ENCODE peak calls at places on chromosomes 1 and 21, in eight cellular contexts. Z is fibroblast of pulmonary artery; D is ovary; P is left ventricle myocardium inferior; W is HAP-1; I is colonic mucosa; M is CD8-positive, alpha-beta T cell; K is trophoblast cell. S is an unnamed sample.

GRCh38 chr1:228000416-228000815 is 6.4 kb upstream of the WNT3A start:
- DNase-seq in W (no peak), Z (no peak), P (no peak), M (peak), D (no peak), K (no peak), I (no peak), S (no peak)

GRCh38 chr21:28776251-28776650 is 216.4 kb downstream of the LTN1 start:
- DNase-seq in Z (peak), D (no peak), K (no peak), M (no peak), W (no peak), P (no peak), I (no peak), S (peak)

GRCh38 chr1:234230414-234230862 is 142.8 kb upstream of the COA6 start:
- DNase-seq in P (no peak), W (no peak), D (no peak), M (no peak), I (no peak), Z (no peak), K (no peak), S (no peak)

GRCh38 chr1:95042286-95042685 is 30.5 kb downstream of the ALG14 start:
- DNase-seq in P (no peak), Z (peak), K (no peak), I (no peak), D (peak), W (no peak), M (no peak), S (peak)

GRCh38 chr1:221881805-221882581 is 140.1 kb upstream of the DUSP10 start:
- DNase-seq in I (no peak), M (no peak), D (no peak), P (no peak), W (no peak), Z (no peak), K (no peak), S (peak)

GRCh38 chr1:233256191-233256590 is 39.3 kb downstream of the PCNX2 start:
- DNase-seq in P (no peak), D (no peak), K (no peak), M (no peak), Z (no peak), I (no peak), W (no peak), S (peak)

GRCh38 chr1:53080769-53081168 is 18.8 kb downstream of the PODN start:
- DNase-seq in W (no peak), M (no peak), Z (no peak), P (no peak), K (no peak), D (no peak), I (no peak), S (no peak)

GRCh38 chr1:82836246-82836645 is 1035.5 kb downstream of the ADGRL2 start:
- DNase-seq in P (no peak), I (no peak), Z (no peak), M (no peak), W (no peak), K (no peak), D (no peak), S (no peak)

GRCh38 chr1:94143173-94143808 is 22.3 kb upstream of the ABCA4 start:
- DNase-seq in W (no peak), D (no peak), M (no peak), P (no peak), K (no peak), Z (peak), I (no peak), S (peak)

GRCh38 chr1:167460836-167461235 is 57.5 kb downstream of the CD247 start:
- DNase-seq in M (no peak), P (no peak), K (no peak), Z (no peak), W (no peak), I (no peak), D (peak), S (no peak)

GRCh38 chr1:202023033-202023433 is 12.6 kb downstream of the ELF3 start:
- DNase-seq in Z (no peak), P (no peak), M (no peak), K (peak), W (no peak), D (no peak), I (peak), S (no peak)

GRCh38 chr1:38527373-38527966 is 332.1 kb downstream of the RRAGC start:
- DNase-seq in Z (no peak), D (no peak), W (no peak), M (peak), K (peak), P (no peak), I (peak), S (no peak)

GRCh38 chr1:17913326-17914115 is 158.4 kb downstream of the ACTL8 start:
- DNase-seq in Z (no peak), P (no peak), M (no peak), D (no peak), W (no peak), I (no peak), K (no peak), S (no peak)

GRCh38 chr1:210878564-210878963 is 255.4 kb downstream of the KCNH1 start:
- DNase-seq in K (no peak), Z (no peak), P (no peak), D (no peak), I (no peak), M (no peak), W (no peak), S (no peak)

GRCh38 chr1:52659851-52660596 is 27.1 kb downstream of the SHISAL2A start:
- DNase-seq in D (no peak), W (no peak), P (no peak), M (no peak), K (no peak), I (no peak), Z (no peak), S (no peak)

GRCh38 chr1:221263831-221264767 is 384.9 kb downstream of the HLX start:
- DNase-seq in P (no peak), Z (peak), I (peak), M (peak), K (peak), D (no peak), W (peak), S (peak)

GRCh38 chr1:26666855-26667254 is 29.0 kb upstream of the ARID1A start:
- DNase-seq in K (no peak), W (no peak), P (no peak), I (no peak), M (no peak), Z (peak), D (no peak), S (no peak)

GRCh38 chr1:223421025-223421424 is 27.8 kb downstream of the CCDC185 start:
- DNase-seq in W (no peak), Z (no peak), M (no peak), K (no peak), P (no peak), I (no peak), D (no peak), S (no peak)

GRCh38 chr1:223419115-223419514 is 25.9 kb downstream of the CCDC185 start:
- DNase-seq in W (no peak), P (no peak), I (no peak), D (no peak), M (no peak), K (no peak), Z (no peak), S (no peak)

GRCh38 chr1:223417903-223418663 is 24.9 kb downstream of the CCDC185 start:
- DNase-seq in K (no peak), W (no peak), P (no peak), Z (no peak), I (no peak), D (no peak), M (no peak), S (no peak)

GRCh38 chr1:223419561-223419960 is 26.3 kb downstream of the CCDC185 start:
- DNase-seq in K (no peak), D (no peak), W (no peak), P (no peak), Z (no peak), M (no peak), I (no peak), S (no peak)

DNA sequence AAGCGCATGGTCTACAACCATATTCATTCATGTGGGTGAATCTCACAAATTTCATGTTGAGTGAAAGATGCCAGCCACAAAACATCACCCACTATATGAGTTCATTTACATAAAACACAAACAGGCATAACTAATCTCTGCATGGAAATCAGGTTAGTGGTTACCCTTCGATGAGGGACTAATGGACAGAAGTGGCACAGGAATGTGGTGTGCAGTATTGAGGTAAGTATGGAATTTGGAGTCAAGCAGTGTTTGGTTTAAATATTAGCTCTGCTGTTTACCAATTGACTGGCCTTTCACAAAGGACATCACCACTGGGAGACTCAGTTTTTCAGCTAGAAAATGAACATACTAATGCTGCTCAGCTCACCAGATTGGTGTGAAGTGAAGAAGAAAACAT is 24.2 kb downstream of the CCDC185 start:
- DNase-seq in Z (no peak), I (no peak), D (no peak), W (no peak), M (no peak), P (no peak), K (no peak), S (peak)
- H3K4me3 ChIP-seq in Z (no peak), I (no peak), D (no peak), W (no peak), M (no peak), P (no peak), K (no peak), S (no peak)

GRCh38 chr1:231985624-231986023 is 359.0 kb downstream of the DISC1 start:
- DNase-seq in Z (no peak), M (no peak), P (no peak), W (no peak), K (no peak), I (no peak), D (no peak), S (no peak)
- H3K4me3 ChIP-seq in Z (no peak), M (no peak), P (no peak), W (no peak), K (no peak), I (no peak), D (no peak), S (no peak)

DNA sequence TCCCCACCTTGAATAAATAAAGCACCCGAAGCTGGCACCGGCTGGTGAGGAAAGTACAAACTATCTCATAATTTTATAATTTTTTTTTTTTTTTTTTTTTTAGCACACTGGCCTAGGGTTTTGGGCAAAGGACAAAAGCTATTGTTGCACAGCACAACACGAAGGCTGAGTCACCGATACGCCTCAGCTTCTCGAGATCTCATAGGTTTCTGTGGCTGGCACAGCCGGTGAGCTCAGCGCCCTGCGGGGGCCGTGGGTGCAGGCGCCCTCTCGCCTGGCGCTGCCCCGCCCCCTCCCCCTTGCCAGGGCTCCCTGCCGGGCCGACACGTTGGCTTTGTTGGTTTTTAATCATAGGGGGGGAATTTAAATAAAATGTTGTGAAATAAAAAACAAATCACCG is 17.2 kb downstream of the CASZ1 start:
- DNase-seq in W (no peak), D (no peak), M (no peak), I (peak), K (no peak), P (no peak), Z (no peak), S (no peak)
- H3K4me3 ChIP-seq in W (no peak), D (no peak), M (no peak), I (no peak), K (no peak), P (no peak), Z (no peak), S (no peak)

GRCh38 chr1:150161747-150162581 is 12.2 kb downstream of the PLEKHO1 start:
- DNase-seq in P (no peak), M (no peak), W (no peak), K (no peak), D (no peak), Z (peak), I (no peak), S (no peak)
- H3K4me3 ChIP-seq in P (peak), M (no peak), W (no peak), K (no peak), D (no peak), Z (no peak), I (no peak), S (peak)

DNA sequence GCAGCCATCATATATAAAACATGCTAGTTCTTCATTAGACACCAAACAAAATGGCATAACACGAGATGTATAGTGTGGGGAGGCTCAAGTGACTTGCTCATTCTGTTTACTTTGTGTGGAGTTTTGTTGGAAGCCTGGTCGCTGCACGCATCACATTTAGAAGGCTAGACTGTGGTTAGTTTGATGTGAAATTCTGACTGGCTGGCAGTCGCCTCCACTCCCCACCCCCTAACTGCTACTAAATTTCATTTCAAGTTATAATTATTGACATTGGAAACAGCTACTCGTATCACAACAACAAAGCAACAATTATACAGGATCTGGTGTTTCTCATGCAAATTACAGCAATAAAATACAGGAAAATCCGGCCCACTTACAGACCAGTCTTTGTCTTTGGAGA is 356.1 kb downstream of the LMO4 start:
- DNase-seq in I (no peak), P (no peak), M (no peak), D (peak), K (no peak), W (peak), Z (peak), S (peak)
- H3K4me3 ChIP-seq in I (peak), P (peak), M (no peak), D (peak), K (no peak), W (no peak), Z (peak), S (peak)